ENCODE peak calls at places on chromosomes 16 and 17, in six cellular contexts. K is IMR-90, M is neuronal stem cell, H is mesendoderm, S is H9, Z is H1. P is an unnamed sample.

GRCh38 chr17:78394209-78394608 is 15.8 kb downstream of the PGS1 start:
- DNase-seq in S (no peak), H (no peak), Z (no peak), M (no peak), K (no peak), P (no peak)

GRCh38 chr17:80105762-80106161 is 4.4 kb downstream of the GAA start:
- DNase-seq in K (peak; percentile 21), Z (no peak), M (no peak), S (no peak), H (no peak), P (no peak)

GRCh38 chr17:55086635-55087058 is 118.1 kb downstream of the STXBP4 start:
- DNase-seq in K (peak; percentile 90), M (no peak), H (no peak), S (no peak), Z (no peak), P (no peak)

GRCh38 chr16:57675752-57676623 is 7.9 kb downstream of the ADGRG3 start:
- DNase-seq in Z (peak; percentile 13), S (peak; percentile 61), M (no peak), H (peak; percentile 83), K (no peak), P (peak; percentile 58)

GRCh38 chr16:17011712-17012111 is 459.0 kb downstream of the XYLT1 start:
- DNase-seq in M (no peak), K (no peak), H (no peak), Z (no peak), S (no peak), P (no peak)

GRCh38 chr17:60169921-60170817 is 20.4 kb downstream of the CA4 start:
- DNase-seq in M (no peak), S (no peak), H (no peak), Z (no peak), K (peak; percentile 41), P (no peak)

GRCh38 chr16:79970551-79971236 is 370.2 kb upstream of the MAF start:
- DNase-seq in Z (no peak), H (peak; percentile 77), S (no peak), M (no peak), K (no peak), P (no peak)

GRCh38 chr16:87303431-87303930 is 13.7 kb downstream of the C16orf95 start:
- DNase-seq in K (peak; percentile 18), S (no peak), Z (no peak), H (no peak), M (no peak), P (no peak)

GRCh38 chr16:52573365-52574104 is 26.6 kb upstream of the TOX3 start:
- DNase-seq in H (no peak), Z (no peak), K (no peak), S (no peak), M (no peak), P (no peak)

GRCh38 chr17:68457168-68457538 is at the start of gene WIPI1:
- DNase-seq in S (no peak), K (no peak), M (no peak), Z (no peak), H (no peak), P (no peak)
- H2AK5ac ChIP-seq in S (no peak within 1 kb of the TSS), K (peak within 1 kb of the TSS; percentile 89), M (peak within 1 kb of the TSS; percentile 33), Z (no peak within 1 kb of the TSS), H (no peak within 1 kb of the TSS), P (peak within 1 kb of the TSS; percentile 43)

DNA sequence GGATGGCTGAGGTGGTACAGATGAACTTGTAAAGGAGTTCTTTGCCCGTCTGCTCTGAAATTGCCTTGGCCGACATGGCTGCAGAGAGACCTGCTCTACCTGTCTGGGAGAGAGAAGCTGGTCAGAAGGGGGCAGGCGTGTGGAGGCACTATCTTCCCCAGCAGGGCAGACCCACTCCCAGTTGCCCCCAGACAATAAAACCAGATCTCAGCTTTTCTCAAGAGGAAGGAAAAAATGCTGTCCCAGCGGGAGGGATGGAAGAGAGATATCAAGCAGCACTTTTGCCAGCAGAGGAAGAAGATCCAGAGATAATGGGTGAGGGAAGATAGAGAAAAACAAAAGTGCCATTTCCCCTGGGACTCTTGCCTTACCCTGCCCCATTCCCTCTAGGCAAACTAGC is 5.0 kb downstream of the ACLY start:
- DNase-seq in M (no peak), Z (no peak), H (peak; percentile 96), S (no peak), K (no peak), P (no peak)
- H2AK5ac ChIP-seq in M (no peak overlapping the region), Z (no peak overlapping the region), H (no peak overlapping the region), S (no peak overlapping the region), K (peak overlapping the region; percentile 44), P (no peak overlapping the region)

DNA sequence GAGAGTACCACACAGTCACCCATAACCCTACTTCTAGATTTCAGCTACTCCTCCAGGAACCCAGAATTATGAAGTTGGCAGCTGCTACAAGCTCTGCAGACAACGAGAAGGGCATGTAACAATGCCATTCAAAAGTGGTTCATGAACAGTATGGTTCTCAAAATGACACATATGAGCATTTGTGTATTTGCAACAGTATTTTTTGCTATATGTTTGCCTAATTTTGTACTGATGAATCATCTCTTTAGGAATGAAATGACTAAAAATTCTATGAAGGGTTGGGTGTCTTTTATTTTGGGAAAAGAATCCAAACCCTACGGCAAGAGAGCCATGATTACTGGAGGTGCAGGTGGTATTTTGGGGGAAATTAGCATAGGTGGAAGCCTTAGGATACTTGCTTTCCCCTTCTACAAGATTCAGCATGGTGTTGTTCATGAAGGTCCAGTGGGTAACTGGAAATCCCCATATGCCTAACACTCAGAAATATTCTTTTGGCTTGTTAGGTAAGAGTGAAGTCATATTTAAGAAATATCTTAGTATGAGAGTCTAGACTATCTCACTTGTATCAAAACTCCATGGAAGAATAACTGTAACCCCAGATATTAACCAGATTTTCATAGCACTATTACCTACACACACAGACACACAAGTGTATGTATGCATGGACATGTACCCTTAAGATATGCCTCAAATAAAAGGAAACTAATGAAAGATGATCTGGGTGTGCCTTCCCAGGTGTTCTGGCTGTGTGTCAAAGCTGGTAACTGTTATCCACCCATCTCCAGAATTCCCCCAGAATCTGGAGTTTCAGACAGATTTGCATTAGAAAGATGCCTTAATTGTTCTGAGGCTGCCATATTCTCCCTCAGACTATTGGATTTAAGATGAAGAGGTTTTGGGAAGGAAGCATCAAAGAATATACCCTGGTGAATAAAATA is 688.2 kb upstream of the SOX9 start:
- DNase-seq in S (no peak), H (no peak), K (peak; percentile 38), M (no peak), Z (no peak), P (no peak)
- H2AK5ac ChIP-seq in S (no peak overlapping the region), H (no peak overlapping the region), K (peak overlapping the region; percentile 32), M (no peak overlapping the region), Z (no peak overlapping the region), P (no peak overlapping the region)

GRCh38 chr16:50172195-50172922 is 19.3 kb downstream of the TENT4B start:
- DNase-seq in Z (no peak), K (no peak), H (no peak), M (no peak), S (no peak), P (no peak)
- H2AK5ac ChIP-seq in Z (no peak overlapping the region), K (no peak overlapping the region), H (no peak overlapping the region), M (no peak overlapping the region), S (no peak overlapping the region), P (no peak overlapping the region)

DNA sequence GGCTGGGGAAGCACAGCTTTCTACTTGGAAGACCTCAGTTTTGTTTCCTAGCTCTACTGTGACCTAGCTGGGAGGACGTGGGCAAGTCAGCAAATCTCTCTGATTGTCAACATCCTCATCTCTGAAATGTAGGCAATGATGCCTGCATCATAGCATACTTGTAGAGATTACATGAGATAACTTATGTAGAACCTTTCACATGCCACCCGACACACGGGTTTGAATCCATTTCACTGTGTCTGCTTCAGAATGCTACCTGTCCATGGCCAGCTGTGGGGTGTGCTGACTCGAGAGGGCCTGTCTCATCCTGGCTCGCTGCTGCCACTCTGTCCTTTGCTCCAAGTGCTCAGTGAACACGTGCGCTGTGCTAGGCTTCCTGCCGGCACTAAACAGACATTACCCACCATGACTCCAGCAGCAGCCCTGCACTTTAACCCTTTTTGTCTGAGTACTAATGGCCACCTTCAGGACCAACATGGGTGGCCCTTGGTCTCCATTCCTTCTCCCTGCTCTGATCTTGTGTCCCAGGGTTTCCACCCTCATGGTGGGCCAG is 7.4 kb downstream of the ADAP2 start:
- DNase-seq in Z (no peak), M (no peak), K (no peak), S (no peak), H (no peak), P (peak; percentile 81)
- H2AK5ac ChIP-seq in Z (no peak overlapping the region), M (no peak overlapping the region), K (no peak overlapping the region), S (no peak overlapping the region), H (no peak overlapping the region), P (no peak overlapping the region)

GRCh38 chr17:50222922-50223321 is 21.5 kb upstream of the COL1A1 start:
- DNase-seq in Z (no peak), K (no peak), H (no peak), S (no peak), M (no peak), P (no peak)

GRCh38 chr17:50219345-50219744 is 17.9 kb upstream of the COL1A1 start:
- DNase-seq in H (no peak), Z (no peak), S (no peak), K (peak; percentile 90), M (no peak), P (no peak)

GRCh38 chr17:50220811-50221210 is 19.4 kb upstream of the COL1A1 start:
- DNase-seq in S (peak; percentile 54), Z (no peak), K (no peak), M (no peak), H (no peak), P (no peak)

GRCh38 chr17:50219939-50220465 is 18.6 kb upstream of the COL1A1 start:
- DNase-seq in K (peak; percentile 75), H (peak; percentile 53), M (no peak), S (no peak), Z (no peak), P (no peak)

DNA sequence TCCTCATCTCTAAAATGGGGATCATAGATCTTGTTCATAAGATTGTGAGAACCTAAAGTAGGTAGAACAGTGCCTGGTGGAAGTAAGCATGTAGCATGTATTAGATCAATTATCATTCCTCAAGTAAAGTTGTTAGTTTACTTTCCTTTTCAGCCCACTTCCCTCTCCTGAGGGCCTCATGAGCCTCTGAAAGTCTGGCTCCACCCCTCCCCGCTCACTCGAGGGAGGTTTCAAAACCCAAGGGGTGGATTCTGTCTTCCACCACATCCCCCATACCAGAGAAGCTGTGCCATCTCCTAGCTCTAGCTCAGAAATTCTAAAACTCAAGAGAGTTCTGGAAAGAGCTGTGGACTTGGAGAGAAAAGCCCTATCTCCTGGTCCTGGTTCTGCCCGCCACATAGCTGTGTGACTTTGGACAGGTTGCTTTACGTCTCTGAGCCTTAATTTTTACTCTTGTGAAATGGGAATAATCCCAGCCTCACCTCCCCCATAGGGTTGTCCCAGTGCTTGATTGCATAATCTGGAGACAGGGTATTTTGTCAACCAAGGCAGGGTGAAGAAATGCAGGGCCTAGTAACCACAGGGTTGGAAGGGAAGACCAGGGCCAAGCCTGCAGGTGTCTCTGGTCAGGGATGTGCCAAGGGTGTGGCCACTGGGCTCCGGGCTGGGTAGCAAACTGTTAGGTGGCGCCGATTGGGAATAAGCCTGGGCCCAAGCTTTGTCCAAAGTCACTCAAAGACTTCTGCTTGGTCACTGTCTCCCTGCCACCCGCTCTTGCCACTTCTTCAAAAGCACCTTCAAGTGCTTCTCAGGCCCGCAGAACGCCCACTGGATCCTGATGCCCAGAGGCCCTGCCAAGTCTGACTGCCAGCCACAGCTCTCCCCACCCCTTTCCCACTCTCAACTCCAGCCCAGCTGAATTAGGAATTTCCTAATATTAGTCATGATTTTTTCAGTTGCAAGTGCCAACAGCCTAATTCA is 20.4 kb upstream of the COL1A1 start:
- DNase-seq in Z (no peak), M (no peak), K (peak; percentile 68), H (no peak), S (no peak), P (no peak)
- H2AK5ac ChIP-seq in Z (no peak overlapping the region), M (peak overlapping the region; percentile 99), K (peak overlapping the region; percentile 84), H (no peak overlapping the region), S (no peak overlapping the region), P (peak overlapping the region; percentile 76)

GRCh38 chr17:58335779-58336455 is 7.3 kb upstream of the TSPOAP1 start:
- DNase-seq in Z (no peak), S (no peak), M (no peak), H (peak; percentile 51), K (no peak), P (no peak)
- H2AK5ac ChIP-seq in Z (peak overlapping the region; percentile 59), S (no peak overlapping the region), M (peak overlapping the region; percentile 11), H (no peak overlapping the region), K (peak overlapping the region; percentile 100), P (no peak overlapping the region)

GRCh38 chr17:81406117-81406953 is 11.1 kb downstream of the BAHCC1 start:
- DNase-seq in H (no peak), Z (no peak), S (no peak), K (no peak), M (no peak), P (no peak)
- H2AK5ac ChIP-seq in H (no peak overlapping the region), Z (peak overlapping the region; percentile 82), S (no peak overlapping the region), K (peak overlapping the region; percentile 79), M (peak overlapping the region; percentile 84), P (peak overlapping the region; percentile 53)